ENCODE peak calls at places on chromosomes 2 and 18, in four cellular contexts. One of them, this sample, is unnamed.

GRCh38 chr2:158507141-158507540 is 50.4 kb downstream of the PKP4 start:
- DNase-seq in H1: no peak
- DNase-seq in HepG2: no peak
- DNase-seq in K562: no peak
- DNase-seq in this sample: no peak

GRCh38 chr2:203534486-203535077 is 519 bp downstream of the RAPH1 start:
- DNase-seq in K562: no peak
- DNase-seq in H1: no peak
- DNase-seq in HepG2: peak; percentile 12
- DNase-seq in this sample: peak; percentile 31

GRCh38 chr2:25184254-25184653 is 15.9 kb upstream of the POMC start:
- DNase-seq in HepG2: no peak
- DNase-seq in K562: no peak
- DNase-seq in H1: no peak
- DNase-seq in this sample: no peak

GRCh38 chr2:65662654-65663432 is 230.4 kb upstream of the SPRED2 start:
- DNase-seq in K562: no peak
- DNase-seq in HepG2: no peak
- DNase-seq in H1: no peak
- DNase-seq in this sample: no peak

GRCh38 chr2:181188605-181189004 is 208.2 kb downstream of the UBE2E3 start:
- DNase-seq in H1: no peak
- DNase-seq in HepG2: no peak
- DNase-seq in K562: no peak
- DNase-seq in this sample: no peak

GRCh38 chr2:10087360-10087759 is 7.1 kb upstream of the CYS1 start:
- DNase-seq in K562: no peak
- DNase-seq in H1: no peak
- DNase-seq in HepG2: no peak
- DNase-seq in this sample: no peak

GRCh38 chr18:5478261-5478660 is 65.5 kb downstream of the EPB41L3 start:
- DNase-seq in K562: no peak
- DNase-seq in HepG2: no peak
- DNase-seq in H1: no peak
- DNase-seq in this sample: no peak

GRCh38 chr2:204479557-204479956 is 65.7 kb upstream of the PARD3B start:
- DNase-seq in K562: no peak
- DNase-seq in HepG2: no peak
- DNase-seq in H1: no peak
- DNase-seq in this sample: peak; percentile 23

GRCh38 chr2:109702250-109702985 is 88.3 kb downstream of the SOWAHC start:
- DNase-seq in H1: no peak
- DNase-seq in K562: no peak
- DNase-seq in HepG2: no peak
- DNase-seq in this sample: peak; percentile 25

GRCh38 chr2:109703076-109703475 is 88.9 kb downstream of the SOWAHC start:
- DNase-seq in H1: no peak
- DNase-seq in HepG2: no peak
- DNase-seq in K562: no peak
- DNase-seq in this sample: no peak

GRCh38 chr2:109701362-109701761 is 87.2 kb downstream of the SOWAHC start:
- DNase-seq in H1: no peak
- DNase-seq in K562: no peak
- DNase-seq in HepG2: peak; percentile 56
- DNase-seq in this sample: no peak

GRCh38 chr2:109699646-109700045 is 85.5 kb downstream of the SOWAHC start:
- DNase-seq in H1: no peak
- DNase-seq in K562: no peak
- DNase-seq in HepG2: no peak
- DNase-seq in this sample: no peak

DNA sequence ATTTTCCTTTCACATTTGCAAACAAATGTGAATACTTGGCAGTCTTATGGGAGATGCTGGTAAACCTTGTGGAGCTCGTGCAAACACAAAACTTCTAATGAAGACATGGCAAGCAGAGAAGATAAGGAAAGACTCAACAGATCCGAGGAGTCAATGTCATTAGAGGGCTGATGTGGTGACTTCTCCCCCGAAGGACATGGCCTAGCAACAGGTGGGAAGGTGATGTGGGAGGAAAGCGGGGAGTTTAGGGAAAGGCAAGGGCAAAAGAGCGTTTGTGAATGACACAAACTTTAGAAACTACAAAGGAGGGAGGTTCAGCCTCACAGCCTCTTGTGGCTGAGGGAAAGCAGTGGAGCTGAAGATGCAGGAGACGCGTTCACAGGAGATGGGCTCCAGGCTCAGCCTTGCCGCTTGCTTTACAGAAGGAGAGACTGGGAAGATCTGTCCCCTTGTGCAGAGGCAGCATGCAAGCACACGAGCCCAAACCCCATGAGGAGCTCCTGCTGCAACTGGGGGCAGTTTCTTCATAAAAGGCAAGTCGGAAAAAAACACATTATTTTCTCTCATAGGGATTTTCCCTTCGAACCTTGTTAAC is 86.6 kb downstream of the SOWAHC start:
- DNase-seq in HepG2: no peak
- DNase-seq in K562: no peak
- DNase-seq in H1: no peak
- DNase-seq in this sample: no peak
- TF ChIP-seq PHF8 in HepG2: no peak
- TF ChIP-seq PHF8 in K562: no peak
- TF ChIP-seq PHF8 in H1: no peak
- TF ChIP-seq PHF8 in this sample: no peak

DNA sequence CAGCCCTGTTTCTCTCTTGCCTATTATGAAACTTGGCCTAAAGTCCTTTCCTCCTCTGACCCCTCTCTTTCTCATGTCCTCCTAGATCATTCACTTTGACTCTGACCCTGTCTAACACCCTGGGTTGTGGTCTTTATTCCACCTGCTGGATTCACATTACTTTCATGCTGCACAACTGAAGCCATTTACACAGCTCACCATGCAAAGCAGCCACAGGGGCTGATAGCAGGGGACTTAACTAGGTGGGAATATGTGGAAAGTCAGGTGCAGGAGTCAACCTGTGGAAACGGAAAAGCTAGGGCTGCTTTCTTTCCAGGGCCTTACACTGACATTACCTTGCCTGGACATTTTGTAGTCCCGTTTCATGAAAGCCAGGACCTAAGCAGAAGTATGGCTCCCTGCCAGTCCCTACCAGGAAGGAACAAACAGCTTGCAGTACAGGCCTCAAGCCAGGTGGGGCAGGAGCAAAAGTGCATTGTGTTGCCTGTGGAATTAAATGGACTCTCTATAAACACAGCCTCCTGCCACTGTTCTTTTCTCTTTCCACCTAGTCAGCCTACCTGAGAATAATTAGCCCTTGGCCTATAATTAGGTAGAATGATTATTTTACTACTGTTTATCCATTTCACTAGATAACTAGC is 11.8 kb downstream of the MAPRE3 start:
- DNase-seq in K562: peak; percentile 60
- DNase-seq in H1: no peak
- DNase-seq in HepG2: peak; percentile 78
- DNase-seq in this sample: peak; percentile 74
- TF ChIP-seq PHF8 in K562: no peak
- TF ChIP-seq PHF8 in H1: no peak
- TF ChIP-seq PHF8 in HepG2: no peak
- TF ChIP-seq PHF8 in this sample: no peak

DNA sequence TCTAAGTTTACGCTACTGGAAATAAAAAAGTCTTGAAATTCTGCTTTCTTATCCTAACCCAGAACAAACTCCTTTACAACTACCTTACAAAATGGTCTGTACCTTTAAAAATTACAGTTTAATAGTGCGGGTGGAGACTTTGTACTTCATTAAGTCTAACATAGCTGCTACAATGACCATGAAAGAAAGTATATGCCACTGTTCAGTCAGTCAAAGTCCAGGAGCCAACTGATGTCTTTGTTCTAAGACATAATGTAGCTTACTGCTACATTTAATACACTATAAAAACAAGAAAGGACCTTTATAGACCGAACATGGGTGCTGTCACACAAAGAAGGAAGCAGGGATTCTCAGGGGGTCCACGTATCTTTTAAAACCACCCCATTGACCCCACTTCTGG is 36.0 kb downstream of the IWS1 start:
- DNase-seq in K562: no peak
- DNase-seq in H1: no peak
- DNase-seq in HepG2: no peak
- DNase-seq in this sample: no peak
- TF ChIP-seq PHF8 in K562: no peak
- TF ChIP-seq PHF8 in H1: no peak
- TF ChIP-seq PHF8 in HepG2: no peak
- TF ChIP-seq PHF8 in this sample: no peak

DNA sequence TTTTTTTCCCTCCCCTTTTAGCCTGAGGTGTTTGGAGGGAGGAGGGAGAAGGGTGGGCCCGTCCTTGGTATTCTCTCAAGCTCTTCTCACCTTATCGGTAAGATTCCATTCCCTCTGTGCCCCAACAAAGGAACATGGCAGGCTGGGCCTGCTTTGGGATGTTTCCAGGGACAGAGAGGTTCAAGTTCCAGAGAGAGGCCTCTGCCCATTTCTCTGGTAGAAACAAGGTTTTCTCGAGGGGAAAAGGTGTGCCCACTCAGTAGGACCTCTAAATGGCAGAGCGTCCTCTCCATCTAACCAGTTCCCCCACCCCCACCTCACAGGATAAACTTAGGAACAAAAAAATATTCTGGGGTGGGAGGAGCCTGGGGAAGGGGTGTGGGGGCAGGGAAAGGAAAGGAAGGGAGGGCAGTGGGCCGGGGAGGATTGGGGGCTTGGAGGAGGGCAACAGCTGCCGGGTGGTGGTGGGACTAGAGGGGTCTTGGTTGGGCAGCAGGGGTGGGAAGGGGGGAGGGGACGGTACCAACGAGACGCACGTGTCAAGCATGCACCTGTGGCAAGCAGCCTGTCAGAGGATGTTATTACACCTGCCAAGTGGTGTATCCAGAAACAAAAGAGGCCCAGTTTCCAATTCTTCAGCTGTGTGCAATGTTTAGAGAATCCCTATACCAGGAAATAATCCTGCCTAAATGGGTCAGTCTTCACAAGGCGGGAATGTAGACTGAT is 2.1 kb downstream of the PCBP1 start:
- DNase-seq in H1: no peak
- DNase-seq in K562: peak; percentile 68
- DNase-seq in HepG2: peak; percentile 24
- DNase-seq in this sample: peak; percentile 39
- TF ChIP-seq PHF8 in H1: peak; percentile 56
- TF ChIP-seq PHF8 in K562: peak; percentile 20
- TF ChIP-seq PHF8 in HepG2: no peak
- TF ChIP-seq PHF8 in this sample: no peak

GRCh38 chr2:16138811-16139662 is 198.7 kb downstream of the MYCN start:
- DNase-seq in H1: no peak
- DNase-seq in K562: no peak
- DNase-seq in HepG2: no peak
- DNase-seq in this sample: no peak

GRCh38 chr2:16136461-16137035 is 196.2 kb downstream of the MYCN start:
- DNase-seq in HepG2: no peak
- DNase-seq in K562: no peak
- DNase-seq in H1: no peak
- DNase-seq in this sample: no peak

GRCh38 chr2:16135196-16135912 is 195.0 kb downstream of the MYCN start:
- DNase-seq in K562: no peak
- DNase-seq in H1: no peak
- DNase-seq in HepG2: no peak
- DNase-seq in this sample: no peak

GRCh38 chr2:16135913-16136310 is 195.6 kb downstream of the MYCN start:
- DNase-seq in K562: no peak
- DNase-seq in HepG2: no peak
- DNase-seq in H1: no peak
- DNase-seq in this sample: no peak

DNA sequence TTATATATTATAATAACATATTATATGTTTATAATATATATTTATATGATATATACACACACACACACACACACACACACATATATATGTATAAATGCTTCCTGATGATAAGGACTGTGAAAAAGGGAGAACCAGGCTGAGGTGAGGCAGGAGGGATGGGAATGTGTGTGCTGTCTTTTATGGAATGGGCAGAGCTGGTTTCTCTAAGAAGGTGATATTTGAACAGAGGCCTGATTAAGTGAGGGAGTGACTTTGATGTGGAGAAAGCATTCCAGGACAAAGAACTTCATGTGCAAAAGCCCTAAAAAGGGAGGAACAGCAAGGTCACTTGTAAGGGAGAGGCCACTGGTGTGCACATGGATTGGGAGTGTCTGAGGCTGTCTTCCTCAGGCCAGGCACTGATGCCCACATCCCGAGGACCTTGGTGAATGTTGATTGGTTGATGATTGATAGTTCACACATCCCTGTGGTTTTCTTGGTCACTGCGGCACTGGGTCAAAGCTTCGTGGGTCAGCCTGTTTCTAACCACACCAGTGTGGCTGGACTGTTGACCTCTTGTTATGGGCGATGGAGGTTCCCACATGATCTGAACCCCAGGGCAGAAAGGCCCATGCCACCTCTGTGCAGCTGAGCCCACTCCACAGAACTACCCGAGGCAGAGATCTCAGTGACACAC is 196.9 kb downstream of the MYCN start:
- DNase-seq in K562: no peak
- DNase-seq in H1: no peak
- DNase-seq in HepG2: no peak
- DNase-seq in this sample: no peak
- TF ChIP-seq PHF8 in K562: no peak
- TF ChIP-seq PHF8 in H1: no peak
- TF ChIP-seq PHF8 in HepG2: no peak
- TF ChIP-seq PHF8 in this sample: no peak

DNA sequence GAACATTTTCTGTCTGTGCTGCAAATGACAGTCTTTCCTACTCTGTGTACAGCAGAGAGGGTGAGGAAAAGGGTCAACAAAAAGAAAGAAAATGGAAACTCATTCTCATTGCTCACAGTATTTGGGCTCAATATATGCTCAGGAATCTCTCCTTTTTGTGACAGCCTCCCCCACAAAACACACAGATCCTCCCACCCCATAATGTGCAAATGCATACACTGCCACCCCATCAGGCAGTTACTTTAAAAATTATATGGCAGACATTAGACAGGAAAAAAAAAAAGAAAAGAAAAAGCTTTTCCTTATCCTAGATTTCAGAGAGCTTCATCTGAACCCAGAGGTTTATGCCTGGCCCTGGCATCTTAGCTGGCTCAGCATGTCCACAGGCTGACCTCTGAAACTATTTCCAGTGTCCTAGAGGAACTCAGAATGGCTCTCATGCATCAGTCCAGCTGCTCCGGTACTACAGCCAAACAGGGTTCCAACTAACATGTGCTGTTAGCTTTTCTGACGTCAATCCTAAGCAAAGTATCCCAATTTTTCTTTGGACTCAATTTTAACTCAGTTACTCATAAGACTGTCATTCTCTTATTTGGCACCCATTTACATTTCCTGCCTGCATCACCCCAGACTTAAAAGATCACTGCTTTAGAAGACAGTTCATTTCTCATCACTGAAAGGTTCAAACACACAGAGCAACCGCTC is 105.9 kb downstream of the RBMS1 start:
- DNase-seq in K562: no peak
- DNase-seq in H1: no peak
- DNase-seq in HepG2: no peak
- DNase-seq in this sample: no peak
- TF ChIP-seq PHF8 in K562: no peak
- TF ChIP-seq PHF8 in H1: no peak
- TF ChIP-seq PHF8 in HepG2: no peak
- TF ChIP-seq PHF8 in this sample: no peak

GRCh38 chr2:221822416-221822815 is 250.3 kb upstream of the EPHA4 start:
- DNase-seq in H1: no peak
- DNase-seq in HepG2: no peak
- DNase-seq in K562: no peak
- DNase-seq in this sample: no peak
- TF ChIP-seq PHF8 in H1: no peak
- TF ChIP-seq PHF8 in HepG2: no peak
- TF ChIP-seq PHF8 in K562: no peak
- TF ChIP-seq PHF8 in this sample: no peak